ENCODE peak calls at places on chromosomes 11 and 22, in four cellular contexts. N, S, R and W are unnamed samples.

GRCh38 chr22:47940211-47940610 is 1177.8 kb downstream of the TBC1D22A start:
- DNase-seq in S (no peak), N (no peak), R (no peak), W (no peak)

GRCh38 chr11:2699185-2699530 is 636 bp downstream of the KCNQ1OT1 start:
- DNase-seq in R (no peak), N (peak), S (peak), W (peak)

GRCh38 chr11:43549624-43550023 is 130.9 kb upstream of the HSD17B12 start:
- DNase-seq in N (no peak), R (no peak), S (peak), W (no peak)

GRCh38 chr11:30960387-30960992 is 374.3 kb upstream of the MPPED2 start:
- DNase-seq in R (no peak), S (peak), N (peak), W (no peak)

GRCh38 chr11:80595011-80595410 is 1154.2 kb upstream of the TENM4 start:
- DNase-seq in N (peak), R (no peak), S (peak), W (no peak)

GRCh38 chr22:44684506-44685383 is 17.3 kb upstream of the PRR5 start:
- DNase-seq in N (peak), S (peak), R (peak), W (peak)

GRCh38 chr22:46043816-46044717 is 67.1 kb upstream of the WNT7B start:
- DNase-seq in S (peak), R (peak), N (no peak), W (peak)

GRCh38 chr11:61345170-61345610 is 12.2 kb downstream of the TKFC start:
- DNase-seq in N (no peak), S (peak), R (no peak), W (no peak)

GRCh38 chr11:29321293-29322132 is 695.3 kb downstream of the KCNA4 start:
- DNase-seq in S (no peak), N (peak), R (no peak), W (no peak)
- H3K56ac ChIP-seq in S (no peak), N (peak), R (no peak), W (no peak)

GRCh38 chr11:42524534-42525227 is 787.1 kb upstream of the API5 start:
- DNase-seq in N (no peak), S (peak), R (peak), W (peak)
- H3K56ac ChIP-seq in N (no peak), S (no peak), R (no peak), W (no peak)

GRCh38 chr11:41250408-41250807 is 209.0 kb downstream of the LRRC4C start:
- DNase-seq in S (no peak), R (no peak), N (no peak), W (no peak)

GRCh38 chr11:41256060-41256459 is 203.4 kb downstream of the LRRC4C start:
- DNase-seq in S (peak), N (no peak), R (no peak), W (no peak)
- H3K56ac ChIP-seq in S (no peak), N (no peak), R (no peak), W (no peak)

DNA sequence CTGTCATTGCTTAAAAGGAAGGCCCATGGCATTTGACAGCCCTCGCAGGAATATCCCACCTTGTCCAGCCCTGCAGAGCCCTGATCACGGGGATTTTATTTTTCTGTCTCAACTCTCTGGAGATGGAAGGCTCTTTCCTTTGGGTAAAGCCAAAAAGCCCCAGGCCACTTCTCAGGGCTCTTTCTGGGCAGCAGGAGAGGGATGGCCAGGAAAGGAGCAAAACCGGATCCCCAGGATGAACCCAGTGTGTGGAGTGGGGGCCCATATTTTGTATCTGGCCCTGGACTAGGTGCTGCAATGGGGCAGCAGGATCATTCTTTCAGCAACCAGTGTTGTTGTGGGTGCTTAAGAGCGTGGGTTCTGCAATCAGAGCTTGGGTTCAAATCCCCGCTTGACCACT is 11.0 kb downstream of the CREB3L1 start:
- DNase-seq in R (no peak), N (no peak), S (no peak), W (no peak)
- H3K56ac ChIP-seq in R (no peak), N (no peak), S (no peak), W (no peak)